ENCODE peak calls at places on chromosome 7, in five cellular contexts. One of them, this sample, is unnamed.

GRCh38 chr7:157727964-157728615 is 391.3 kb downstream of the DNAJB6 start:
- DNase-seq in K562: no peak
- DNase-seq in HEK293T: no peak
- DNase-seq in HepG2: no peak
- DNase-seq in SK-N-SH: no peak
- DNase-seq in this sample: no peak

GRCh38 chr7:79828866-79829265 is 305.8 kb upstream of the GNAI1 start:
- DNase-seq in K562: no peak
- DNase-seq in HEK293T: no peak
- DNase-seq in HepG2: no peak
- DNase-seq in SK-N-SH: no peak
- DNase-seq in this sample: no peak

GRCh38 chr7:116194115-116194514 is 16.2 kb upstream of the TES start:
- DNase-seq in K562: no peak
- DNase-seq in HEK293T: no peak
- DNase-seq in HepG2: no peak
- DNase-seq in SK-N-SH: no peak
- DNase-seq in this sample: no peak

GRCh38 chr7:30445770-30446169 is 32.8 kb downstream of the NOD1 start:
- DNase-seq in K562: peak
- DNase-seq in HEK293T: peak
- DNase-seq in HepG2: peak
- DNase-seq in SK-N-SH: no peak
- DNase-seq in this sample: peak

GRCh38 chr7:148815612-148816011 is 68.5 kb downstream of the EZH2 start:
- DNase-seq in K562: no peak
- DNase-seq in HEK293T: no peak
- DNase-seq in HepG2: no peak
- DNase-seq in SK-N-SH: no peak
- DNase-seq in this sample: no peak

GRCh38 chr7:112567388-112567787 is 86.6 kb downstream of the LSMEM1 start:
- DNase-seq in K562: no peak
- DNase-seq in HEK293T: no peak
- DNase-seq in HepG2: no peak
- DNase-seq in SK-N-SH: no peak
- DNase-seq in this sample: no peak

GRCh38 chr7:111730476-111731300 is 168.4 kb upstream of the IMMP2L start:
- DNase-seq in K562: peak
- DNase-seq in HEK293T: peak
- DNase-seq in HepG2: peak
- DNase-seq in SK-N-SH: peak
- DNase-seq in this sample: no peak

GRCh38 chr7:151665363-151665762 is 145.7 kb upstream of the RHEB start:
- DNase-seq in K562: no peak
- DNase-seq in HEK293T: no peak
- DNase-seq in HepG2: no peak
- DNase-seq in SK-N-SH: no peak
- DNase-seq in this sample: no peak

GRCh38 chr7:100902638-100903037 is 7.0 kb upstream of the ACHE start:
- DNase-seq in K562: no peak
- DNase-seq in HEK293T: no peak
- DNase-seq in HepG2: no peak
- DNase-seq in SK-N-SH: no peak
- DNase-seq in this sample: no peak

GRCh38 chr7:3157541-3158287 is 114.0 kb upstream of the CARD11 start:
- DNase-seq in K562: no peak
- DNase-seq in HEK293T: no peak
- DNase-seq in HepG2: peak
- DNase-seq in SK-N-SH: no peak
- DNase-seq in this sample: no peak

GRCh38 chr7:56083150-56083785 is 9.5 kb downstream of the PHKG1 start:
- DNase-seq in K562: no peak
- DNase-seq in HEK293T: no peak
- DNase-seq in HepG2: no peak
- DNase-seq in SK-N-SH: peak
- DNase-seq in this sample: no peak
- TF ChIP-seq FOXM1 in K562: no peak
- TF ChIP-seq FOXM1 in HEK293T: no peak
- TF ChIP-seq FOXM1 in HepG2: no peak
- TF ChIP-seq FOXM1 in SK-N-SH: no peak
- TF ChIP-seq FOXM1 in this sample: no peak

GRCh38 chr7:25882151-25882773 is 269.7 kb upstream of the NFE2L3 start:
- DNase-seq in K562: no peak
- DNase-seq in HEK293T: no peak
- DNase-seq in HepG2: no peak
- DNase-seq in SK-N-SH: no peak
- DNase-seq in this sample: no peak

GRCh38 chr7:25886387-25887240 is 265.4 kb upstream of the NFE2L3 start:
- DNase-seq in K562: no peak
- DNase-seq in HEK293T: no peak
- DNase-seq in HepG2: no peak
- DNase-seq in SK-N-SH: peak
- DNase-seq in this sample: no peak

GRCh38 chr7:25884265-25884664 is 267.7 kb upstream of the NFE2L3 start:
- DNase-seq in K562: no peak
- DNase-seq in HEK293T: no peak
- DNase-seq in HepG2: no peak
- DNase-seq in SK-N-SH: no peak
- DNase-seq in this sample: no peak

GRCh38 chr7:25887266-25887665 is 264.7 kb upstream of the NFE2L3 start:
- DNase-seq in K562: no peak
- DNase-seq in HEK293T: no peak
- DNase-seq in HepG2: no peak
- DNase-seq in SK-N-SH: no peak
- DNase-seq in this sample: no peak

GRCh38 chr7:25885057-25885576 is 266.9 kb upstream of the NFE2L3 start:
- DNase-seq in K562: no peak
- DNase-seq in HEK293T: no peak
- DNase-seq in HepG2: no peak
- DNase-seq in SK-N-SH: no peak
- DNase-seq in this sample: no peak
- TF ChIP-seq FOXM1 in K562: no peak
- TF ChIP-seq FOXM1 in HEK293T: no peak
- TF ChIP-seq FOXM1 in HepG2: no peak
- TF ChIP-seq FOXM1 in SK-N-SH: no peak
- TF ChIP-seq FOXM1 in this sample: no peak

GRCh38 chr7:40966693-40967092 is 736.2 kb downstream of the INHBA start:
- DNase-seq in K562: no peak
- DNase-seq in HEK293T: no peak
- DNase-seq in HepG2: no peak
- DNase-seq in SK-N-SH: no peak
- DNase-seq in this sample: no peak

GRCh38 chr7:40969641-40970040 is 733.2 kb downstream of the INHBA start:
- DNase-seq in K562: no peak
- DNase-seq in HEK293T: no peak
- DNase-seq in HepG2: no peak
- DNase-seq in SK-N-SH: peak
- DNase-seq in this sample: no peak

GRCh38 chr7:40978047-40978446 is 724.8 kb downstream of the INHBA start:
- DNase-seq in K562: no peak
- DNase-seq in HEK293T: no peak
- DNase-seq in HepG2: no peak
- DNase-seq in SK-N-SH: no peak
- DNase-seq in this sample: no peak

GRCh38 chr7:40977533-40977932 is 725.4 kb downstream of the INHBA start:
- DNase-seq in K562: no peak
- DNase-seq in HEK293T: no peak
- DNase-seq in HepG2: no peak
- DNase-seq in SK-N-SH: no peak
- DNase-seq in this sample: no peak

DNA sequence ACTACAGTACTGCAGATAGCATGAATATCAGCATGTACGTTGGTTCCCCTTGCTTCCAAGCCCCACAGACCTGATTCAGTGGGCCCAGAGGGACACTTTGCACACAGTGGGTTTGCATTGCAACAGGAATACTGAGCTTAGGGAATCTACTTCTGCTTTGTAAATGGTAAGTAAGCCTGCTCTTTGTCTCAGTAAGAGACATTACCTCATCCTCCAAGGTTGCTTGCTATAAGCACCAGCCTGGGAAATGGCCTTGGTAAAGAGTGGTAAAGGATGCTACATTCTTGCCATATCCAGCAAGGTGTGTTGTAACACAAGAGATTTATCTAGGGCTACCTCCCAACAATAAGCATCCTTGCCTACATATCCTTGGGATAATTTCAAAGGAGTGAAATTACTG is 730.5 kb downstream of the INHBA start:
- DNase-seq in K562: no peak
- DNase-seq in HEK293T: no peak
- DNase-seq in HepG2: no peak
- DNase-seq in SK-N-SH: no peak
- DNase-seq in this sample: no peak
- TF ChIP-seq FOXM1 in K562: no peak
- TF ChIP-seq FOXM1 in HEK293T: no peak
- TF ChIP-seq FOXM1 in HepG2: no peak
- TF ChIP-seq FOXM1 in SK-N-SH: no peak
- TF ChIP-seq FOXM1 in this sample: no peak

GRCh38 chr7:66928388-66928787 is 7.4 kb downstream of the TMEM248 start:
- DNase-seq in K562: no peak
- DNase-seq in HEK293T: no peak
- DNase-seq in HepG2: no peak
- DNase-seq in SK-N-SH: no peak
- DNase-seq in this sample: no peak

GRCh38 chr7:66929170-66929569 is 8.1 kb downstream of the TMEM248 start:
- DNase-seq in K562: no peak
- DNase-seq in HEK293T: no peak
- DNase-seq in HepG2: no peak
- DNase-seq in SK-N-SH: no peak
- DNase-seq in this sample: no peak

GRCh38 chr7:66929935-66930334 is 8.9 kb downstream of the TMEM248 start:
- DNase-seq in K562: no peak
- DNase-seq in HEK293T: no peak
- DNase-seq in HepG2: no peak
- DNase-seq in SK-N-SH: no peak
- DNase-seq in this sample: no peak

GRCh38 chr7:66927348-66927948 is 6.4 kb downstream of the TMEM248 start:
- DNase-seq in K562: no peak
- DNase-seq in HEK293T: no peak
- DNase-seq in HepG2: peak
- DNase-seq in SK-N-SH: no peak
- DNase-seq in this sample: no peak

GRCh38 chr7:66930341-66930740 is 9.3 kb downstream of the TMEM248 start:
- DNase-seq in K562: peak
- DNase-seq in HEK293T: peak
- DNase-seq in HepG2: no peak
- DNase-seq in SK-N-SH: peak
- DNase-seq in this sample: no peak
- TF ChIP-seq FOXM1 in K562: peak
- TF ChIP-seq FOXM1 in HEK293T: no peak
- TF ChIP-seq FOXM1 in HepG2: no peak
- TF ChIP-seq FOXM1 in SK-N-SH: no peak
- TF ChIP-seq FOXM1 in this sample: no peak

GRCh38 chr7:64889686-64890162 is 13.3 kb upstream of the ZNF273 start:
- DNase-seq in K562: no peak
- DNase-seq in HEK293T: no peak
- DNase-seq in HepG2: no peak
- DNase-seq in SK-N-SH: peak
- DNase-seq in this sample: no peak
- TF ChIP-seq FOXM1 in K562: no peak
- TF ChIP-seq FOXM1 in HEK293T: no peak
- TF ChIP-seq FOXM1 in HepG2: no peak
- TF ChIP-seq FOXM1 in SK-N-SH: no peak
- TF ChIP-seq FOXM1 in this sample: no peak

GRCh38 chr7:132100981-132101380 is 475.3 kb downstream of the PLXNA4 start:
- DNase-seq in K562: no peak
- DNase-seq in HEK293T: no peak
- DNase-seq in HepG2: no peak
- DNase-seq in SK-N-SH: no peak
- DNase-seq in this sample: no peak

GRCh38 chr7:132102426-132102825 is 473.8 kb downstream of the PLXNA4 start:
- DNase-seq in K562: no peak
- DNase-seq in HEK293T: no peak
- DNase-seq in HepG2: no peak
- DNase-seq in SK-N-SH: no peak
- DNase-seq in this sample: no peak

GRCh38 chr7:132106491-132106890 is 469.8 kb downstream of the PLXNA4 start:
- DNase-seq in K562: no peak
- DNase-seq in HEK293T: no peak
- DNase-seq in HepG2: no peak
- DNase-seq in SK-N-SH: no peak
- DNase-seq in this sample: no peak

GRCh38 chr7:132102942-132103341 is 473.3 kb downstream of the PLXNA4 start:
- DNase-seq in K562: no peak
- DNase-seq in HEK293T: no peak
- DNase-seq in HepG2: no peak
- DNase-seq in SK-N-SH: no peak
- DNase-seq in this sample: no peak

GRCh38 chr7:132103718-132104117 is 472.6 kb downstream of the PLXNA4 start:
- DNase-seq in K562: no peak
- DNase-seq in HEK293T: no peak
- DNase-seq in HepG2: no peak
- DNase-seq in SK-N-SH: no peak
- DNase-seq in this sample: no peak
- TF ChIP-seq FOXM1 in K562: no peak
- TF ChIP-seq FOXM1 in HEK293T: no peak
- TF ChIP-seq FOXM1 in HepG2: no peak
- TF ChIP-seq FOXM1 in SK-N-SH: no peak
- TF ChIP-seq FOXM1 in this sample: no peak

GRCh38 chr7:122217125-122217524 is 73.1 kb upstream of the AASS start:
- DNase-seq in K562: no peak
- DNase-seq in HEK293T: no peak
- DNase-seq in HepG2: peak
- DNase-seq in SK-N-SH: no peak
- DNase-seq in this sample: no peak

GRCh38 chr7:122206985-122207384 is 62.9 kb upstream of the AASS start:
- DNase-seq in K562: no peak
- DNase-seq in HEK293T: no peak
- DNase-seq in HepG2: no peak
- DNase-seq in SK-N-SH: no peak
- DNase-seq in this sample: no peak

GRCh38 chr7:122211362-122211761 is 67.3 kb upstream of the AASS start:
- DNase-seq in K562: no peak
- DNase-seq in HEK293T: no peak
- DNase-seq in HepG2: no peak
- DNase-seq in SK-N-SH: no peak
- DNase-seq in this sample: no peak

GRCh38 chr7:122212754-122213153 is 68.7 kb upstream of the AASS start:
- DNase-seq in K562: no peak
- DNase-seq in HEK293T: no peak
- DNase-seq in HepG2: no peak
- DNase-seq in SK-N-SH: no peak
- DNase-seq in this sample: no peak
- TF ChIP-seq FOXM1 in K562: no peak
- TF ChIP-seq FOXM1 in HEK293T: no peak
- TF ChIP-seq FOXM1 in HepG2: no peak
- TF ChIP-seq FOXM1 in SK-N-SH: no peak
- TF ChIP-seq FOXM1 in this sample: no peak

GRCh38 chr7:92973293-92973731 is 136.9 kb upstream of the CDK6 start:
- DNase-seq in K562: no peak
- DNase-seq in HEK293T: no peak
- DNase-seq in HepG2: no peak
- DNase-seq in SK-N-SH: no peak
- DNase-seq in this sample: no peak
- TF ChIP-seq FOXM1 in K562: no peak
- TF ChIP-seq FOXM1 in HEK293T: no peak
- TF ChIP-seq FOXM1 in HepG2: no peak
- TF ChIP-seq FOXM1 in SK-N-SH: peak
- TF ChIP-seq FOXM1 in this sample: no peak

This sample was measured in GM12878.